ENCODE peak calls at places on chromosomes 11 and 22, in eight cellular contexts. One of them, this sample, is unnamed.

GRCh38 chr22:36999463-36999862 is 19.8 kb downstream of the TST start:
- DNase-seq in lung microvascular endothelial cell: no peak
- DNase-seq in astrocyte of the cerebellum: no peak
- DNase-seq in NAMALWA: no peak
- DNase-seq in naive thymus-derived CD4-positive, alpha-beta T cell: no peak
- DNase-seq in activated CD8-positive, alpha-beta memory T cell treated with anti-CD3 and anti-CD28 coated beads, Interleukin-2, amount 50 U/mL, for 4 hours: no peak
- DNase-seq in A549: no peak
- DNase-seq in amygdala: no peak
- DNase-seq in this sample: no peak

GRCh38 chr11:46712874-46713576 is 6.0 kb upstream of the F2 start:
- DNase-seq in lung microvascular endothelial cell: no peak
- DNase-seq in astrocyte of the cerebellum: no peak
- DNase-seq in NAMALWA: no peak
- DNase-seq in naive thymus-derived CD4-positive, alpha-beta T cell: no peak
- DNase-seq in activated CD8-positive, alpha-beta memory T cell treated with anti-CD3 and anti-CD28 coated beads, Interleukin-2, amount 50 U/mL, for 4 hours: no peak
- DNase-seq in A549: no peak
- DNase-seq in amygdala: no peak
- DNase-seq in this sample: no peak

GRCh38 chr11:1888811-1889526 is 2.7 kb downstream of the PRR33 start:
- DNase-seq in lung microvascular endothelial cell: no peak
- DNase-seq in astrocyte of the cerebellum: no peak
- DNase-seq in NAMALWA: no peak
- DNase-seq in naive thymus-derived CD4-positive, alpha-beta T cell: peak
- DNase-seq in activated CD8-positive, alpha-beta memory T cell treated with anti-CD3 and anti-CD28 coated beads, Interleukin-2, amount 50 U/mL, for 4 hours: peak
- DNase-seq in A549: no peak
- DNase-seq in amygdala: no peak
- DNase-seq in this sample: no peak

GRCh38 chr11:12640355-12640754 is 33.9 kb upstream of the TEAD1 start:
- DNase-seq in lung microvascular endothelial cell: no peak
- DNase-seq in astrocyte of the cerebellum: no peak
- DNase-seq in NAMALWA: no peak
- DNase-seq in naive thymus-derived CD4-positive, alpha-beta T cell: no peak
- DNase-seq in activated CD8-positive, alpha-beta memory T cell treated with anti-CD3 and anti-CD28 coated beads, Interleukin-2, amount 50 U/mL, for 4 hours: no peak
- DNase-seq in A549: no peak
- DNase-seq in amygdala: no peak
- DNase-seq in this sample: no peak

GRCh38 chr22:46758867-46759290 is 3.6 kb upstream of the TBC1D22A start:
- DNase-seq in lung microvascular endothelial cell: peak
- DNase-seq in astrocyte of the cerebellum: no peak
- DNase-seq in NAMALWA: peak
- DNase-seq in naive thymus-derived CD4-positive, alpha-beta T cell: no peak
- DNase-seq in activated CD8-positive, alpha-beta memory T cell treated with anti-CD3 and anti-CD28 coated beads, Interleukin-2, amount 50 U/mL, for 4 hours: peak
- DNase-seq in A549: peak
- DNase-seq in amygdala: peak
- DNase-seq in this sample: peak

GRCh38 chr11:43870981-43871550 is 9.6 kb upstream of the ALKBH3 start:
- DNase-seq in lung microvascular endothelial cell: no peak
- DNase-seq in astrocyte of the cerebellum: no peak
- DNase-seq in NAMALWA: no peak
- DNase-seq in naive thymus-derived CD4-positive, alpha-beta T cell: no peak
- DNase-seq in activated CD8-positive, alpha-beta memory T cell treated with anti-CD3 and anti-CD28 coated beads, Interleukin-2, amount 50 U/mL, for 4 hours: no peak
- DNase-seq in A549: no peak
- DNase-seq in amygdala: peak
- DNase-seq in this sample: peak

GRCh38 chr11:126764221-126764620 is 236.3 kb downstream of the KIRREL3 start:
- DNase-seq in lung microvascular endothelial cell: no peak
- DNase-seq in astrocyte of the cerebellum: no peak
- DNase-seq in NAMALWA: no peak
- DNase-seq in naive thymus-derived CD4-positive, alpha-beta T cell: no peak
- DNase-seq in activated CD8-positive, alpha-beta memory T cell treated with anti-CD3 and anti-CD28 coated beads, Interleukin-2, amount 50 U/mL, for 4 hours: no peak
- DNase-seq in A549: peak
- DNase-seq in amygdala: no peak
- DNase-seq in this sample: peak

GRCh38 chr11:15093432-15093831 is 20.0 kb downstream of the CALCB start:
- DNase-seq in lung microvascular endothelial cell: no peak
- DNase-seq in astrocyte of the cerebellum: no peak
- DNase-seq in NAMALWA: peak
- DNase-seq in naive thymus-derived CD4-positive, alpha-beta T cell: no peak
- DNase-seq in activated CD8-positive, alpha-beta memory T cell treated with anti-CD3 and anti-CD28 coated beads, Interleukin-2, amount 50 U/mL, for 4 hours: no peak
- DNase-seq in A549: no peak
- DNase-seq in amygdala: no peak
- DNase-seq in this sample: no peak

GRCh38 chr11:41201156-41201555 is 258.3 kb downstream of the LRRC4C start:
- DNase-seq in lung microvascular endothelial cell: no peak
- DNase-seq in astrocyte of the cerebellum: peak
- DNase-seq in NAMALWA: peak
- DNase-seq in naive thymus-derived CD4-positive, alpha-beta T cell: no peak
- DNase-seq in activated CD8-positive, alpha-beta memory T cell treated with anti-CD3 and anti-CD28 coated beads, Interleukin-2, amount 50 U/mL, for 4 hours: no peak
- DNase-seq in A549: peak
- DNase-seq in amygdala: peak
- DNase-seq in this sample: peak

GRCh38 chr11:41316726-41317125 is 142.7 kb downstream of the LRRC4C start:
- DNase-seq in lung microvascular endothelial cell: no peak
- DNase-seq in astrocyte of the cerebellum: peak
- DNase-seq in NAMALWA: no peak
- DNase-seq in naive thymus-derived CD4-positive, alpha-beta T cell: no peak
- DNase-seq in activated CD8-positive, alpha-beta memory T cell treated with anti-CD3 and anti-CD28 coated beads, Interleukin-2, amount 50 U/mL, for 4 hours: no peak
- DNase-seq in A549: no peak
- DNase-seq in amygdala: no peak
- DNase-seq in this sample: no peak

GRCh38 chr11:17720796-17721171 is 1.4 kb downstream of the MYOD1 start:
- DNase-seq in lung microvascular endothelial cell: no peak
- DNase-seq in astrocyte of the cerebellum: no peak
- DNase-seq in NAMALWA: no peak
- DNase-seq in naive thymus-derived CD4-positive, alpha-beta T cell: no peak
- DNase-seq in activated CD8-positive, alpha-beta memory T cell treated with anti-CD3 and anti-CD28 coated beads, Interleukin-2, amount 50 U/mL, for 4 hours: no peak
- DNase-seq in A549: no peak
- DNase-seq in amygdala: no peak
- DNase-seq in this sample: no peak

GRCh38 chr22:39240841-39241631 is 3.7 kb downstream of the PDGFB start:
- DNase-seq in lung microvascular endothelial cell: peak
- DNase-seq in astrocyte of the cerebellum: no peak
- DNase-seq in NAMALWA: no peak
- DNase-seq in naive thymus-derived CD4-positive, alpha-beta T cell: peak
- DNase-seq in activated CD8-positive, alpha-beta memory T cell treated with anti-CD3 and anti-CD28 coated beads, Interleukin-2, amount 50 U/mL, for 4 hours: peak
- DNase-seq in A549: peak
- DNase-seq in amygdala: no peak
- DNase-seq in this sample: no peak

This sample was measured in putamen.